ENCODE peak calls at places on chromosome 12, in four cellular contexts. One of them, this sample, is unnamed.
A peak's percentile ranks its signal among the peaks of the same experiment; 100 is the strongest.

GRCh38 chr12:3137268-3137761 is 60.1 kb downstream of the TSPAN9 start:
- DNase-seq in K562: no peak
- DNase-seq in suprapubic skin: no peak
- DNase-seq in lower lobe of right lung: no peak
- DNase-seq in this sample: no peak

GRCh38 chr12:32353540-32353939 is 45.8 kb upstream of the FGD4 start:
- DNase-seq in K562: no peak
- DNase-seq in suprapubic skin: no peak
- DNase-seq in lower lobe of right lung: no peak
- DNase-seq in this sample: no peak

GRCh38 chr12:20194171-20194570 is 174.2 kb upstream of the PDE3A start:
- DNase-seq in K562: no peak
- DNase-seq in suprapubic skin: no peak
- DNase-seq in lower lobe of right lung: no peak
- DNase-seq in this sample: no peak

GRCh38 chr12:4951601-4952000 is 41.9 kb downstream of the KCNA1 start:
- DNase-seq in K562: no peak
- DNase-seq in suprapubic skin: no peak
- DNase-seq in lower lobe of right lung: no peak
- DNase-seq in this sample: no peak

GRCh38 chr12:1629338-1630080 is 478 bp downstream of the WNT5B start:
- DNase-seq in K562: no peak
- DNase-seq in suprapubic skin: no peak
- DNase-seq in lower lobe of right lung: no peak
- DNase-seq in this sample: no peak

GRCh38 chr12:54368016-54368708 is 3.9 kb upstream of the GPR84 start:
- DNase-seq in K562: no peak
- DNase-seq in suprapubic skin: no peak
- DNase-seq in lower lobe of right lung: no peak
- DNase-seq in this sample: no peak

GRCh38 chr12:100398307-100398706 is 41.4 kb downstream of the SLC17A8 start:
- DNase-seq in K562: no peak
- DNase-seq in suprapubic skin: no peak
- DNase-seq in lower lobe of right lung: no peak
- DNase-seq in this sample: no peak

GRCh38 chr12:68240079-68240478 is 13.3 kb downstream of the IL22 start:
- DNase-seq in K562: no peak
- DNase-seq in suprapubic skin: no peak
- DNase-seq in lower lobe of right lung: no peak
- DNase-seq in this sample: no peak

GRCh38 chr12:96720363-96720705 is 186.7 kb upstream of the NEDD1 start:
- DNase-seq in K562: no peak
- DNase-seq in suprapubic skin: no peak
- DNase-seq in lower lobe of right lung: no peak
- DNase-seq in this sample: no peak

GRCh38 chr12:127078577-127079350 is 1188.2 kb upstream of the TMEM132C start:
- DNase-seq in K562: no peak
- DNase-seq in suprapubic skin: no peak
- DNase-seq in lower lobe of right lung: no peak
- DNase-seq in this sample: no peak

GRCh38 chr12:49959570-49960473 is 1.9 kb upstream of the AQP5 start:
- DNase-seq in K562: no peak
- DNase-seq in suprapubic skin: no peak
- DNase-seq in lower lobe of right lung: peak; percentile 84
- DNase-seq in this sample: no peak

GRCh38 chr12:39426636-39427245 is 16.2 kb downstream of the KIF21A start:
- DNase-seq in K562: no peak
- DNase-seq in suprapubic skin: no peak
- DNase-seq in lower lobe of right lung: no peak
- DNase-seq in this sample: no peak

GRCh38 chr12:34595749-34596733 is 573.7 kb downstream of the ALG10 start:
- DNase-seq in K562: peak; percentile 1
- DNase-seq in suprapubic skin: peak; percentile 41
- DNase-seq in lower lobe of right lung: peak; percentile 18
- DNase-seq in this sample: no peak

GRCh38 chr12:9707864-9708808 is 24.8 kb downstream of the CLECL1 start:
- DNase-seq in K562: peak; percentile 37
- DNase-seq in suprapubic skin: no peak
- DNase-seq in lower lobe of right lung: peak; percentile 59
- DNase-seq in this sample: no peak

GRCh38 chr12:96238336-96239031 is 44.3 kb downstream of the ELK3 start:
- DNase-seq in K562: no peak
- DNase-seq in suprapubic skin: peak; percentile 62
- DNase-seq in lower lobe of right lung: no peak
- DNase-seq in this sample: no peak

GRCh38 chr12:69872804-69873203 is 47.8 kb downstream of the MYRFL start:
- DNase-seq in K562: no peak
- DNase-seq in suprapubic skin: no peak
- DNase-seq in lower lobe of right lung: no peak
- DNase-seq in this sample: no peak

GRCh38 chr12:80860206-80860605 is 77.5 kb downstream of the LIN7A start:
- DNase-seq in K562: no peak
- DNase-seq in suprapubic skin: no peak
- DNase-seq in lower lobe of right lung: no peak
- DNase-seq in this sample: no peak

GRCh38 chr12:63916561-63917476 is 72.3 kb downstream of the SRGAP1 start:
- DNase-seq in K562: no peak
- DNase-seq in suprapubic skin: no peak
- DNase-seq in lower lobe of right lung: no peak
- DNase-seq in this sample: no peak

GRCh38 chr12:62720661-62721330 is 214.2 kb downstream of the PPM1H start:
- DNase-seq in K562: no peak
- DNase-seq in suprapubic skin: no peak
- DNase-seq in lower lobe of right lung: no peak
- DNase-seq in this sample: no peak

GRCh38 chr12:95721320-95721719 is 69.2 kb downstream of the NTN4 start:
- DNase-seq in K562: no peak
- DNase-seq in suprapubic skin: no peak
- DNase-seq in lower lobe of right lung: no peak
- DNase-seq in this sample: no peak

GRCh38 chr12:50740307-50740706 is 23.6 kb upstream of the ATF1 start:
- DNase-seq in K562: no peak
- DNase-seq in suprapubic skin: no peak
- DNase-seq in lower lobe of right lung: no peak
- DNase-seq in this sample: no peak

GRCh38 chr12:16531623-16532022 is 74.3 kb downstream of the LMO3 start:
- DNase-seq in K562: no peak
- DNase-seq in suprapubic skin: no peak
- DNase-seq in lower lobe of right lung: no peak
- DNase-seq in this sample: no peak

GRCh38 chr12:64184216-64184615 is 37.9 kb downstream of the KICS2 start:
- DNase-seq in K562: no peak
- DNase-seq in suprapubic skin: no peak
- DNase-seq in lower lobe of right lung: no peak
- DNase-seq in this sample: no peak

GRCh38 chr12:51721281-51721940 is 127.1 kb downstream of the FIGNL2 start:
- DNase-seq in K562: no peak
- DNase-seq in suprapubic skin: no peak
- DNase-seq in lower lobe of right lung: peak; percentile 50
- DNase-seq in this sample: no peak

GRCh38 chr12:64780531-64781373 is 21.5 kb upstream of the GNS start:
- DNase-seq in K562: peak; percentile 34
- DNase-seq in suprapubic skin: peak; percentile 67
- DNase-seq in lower lobe of right lung: peak; percentile 84
- DNase-seq in this sample: no peak

GRCh38 chr12:108193922-108194321 is 64.8 kb downstream of the WSCD2 start:
- DNase-seq in K562: peak; percentile 69
- DNase-seq in suprapubic skin: no peak
- DNase-seq in lower lobe of right lung: no peak
- DNase-seq in this sample: no peak

GRCh38 chr12:89521348-89522238 is 3.0 kb downstream of the GALNT4 start:
- DNase-seq in K562: no peak
- DNase-seq in suprapubic skin: no peak
- DNase-seq in lower lobe of right lung: no peak
- DNase-seq in this sample: no peak

GRCh38 chr12:59372971-59373370 is 222.9 kb upstream of the SLC16A7 start:
- DNase-seq in K562: no peak
- DNase-seq in suprapubic skin: no peak
- DNase-seq in lower lobe of right lung: no peak
- DNase-seq in this sample: no peak

GRCh38 chr12:51905507-51906438 is 1.5 kb upstream of the ACVRL1 start:
- DNase-seq in K562: peak; percentile 66
- DNase-seq in suprapubic skin: peak; percentile 94
- DNase-seq in lower lobe of right lung: peak; percentile 81
- DNase-seq in this sample: no peak

GRCh38 chr12:50265770-50266524 is 17.4 kb downstream of the LIMA1 start:
- DNase-seq in K562: no peak
- DNase-seq in suprapubic skin: no peak
- DNase-seq in lower lobe of right lung: no peak
- DNase-seq in this sample: no peak

GRCh38 chr12:70549340-70550179 is 87.7 kb downstream of the PTPRB start:
- DNase-seq in K562: no peak
- DNase-seq in suprapubic skin: no peak
- DNase-seq in lower lobe of right lung: no peak
- DNase-seq in this sample: no peak

GRCh38 chr12:70648191-70648590 is 11.0 kb upstream of the PTPRB start:
- DNase-seq in K562: no peak
- DNase-seq in suprapubic skin: no peak
- DNase-seq in lower lobe of right lung: no peak
- DNase-seq in this sample: no peak

GRCh38 chr12:45775964-45776363 is 46.5 kb downstream of the ARID2 start:
- DNase-seq in K562: no peak
- DNase-seq in suprapubic skin: no peak
- DNase-seq in lower lobe of right lung: no peak
- DNase-seq in this sample: no peak

GRCh38 chr12:9872743-9873142 is 3.6 kb upstream of the CLEC2B start:
- DNase-seq in K562: no peak
- DNase-seq in suprapubic skin: no peak
- DNase-seq in lower lobe of right lung: no peak
- DNase-seq in this sample: no peak

GRCh38 chr12:16103851-16104250 is 173.6 kb downstream of the SLC15A5 start:
- DNase-seq in K562: no peak
- DNase-seq in suprapubic skin: no peak
- DNase-seq in lower lobe of right lung: no peak
- DNase-seq in this sample: no peak

GRCh38 chr12:1217191-1217949 is 226.3 kb downstream of the ERC1 start:
- DNase-seq in K562: no peak
- DNase-seq in suprapubic skin: no peak
- DNase-seq in lower lobe of right lung: no peak
- DNase-seq in this sample: no peak

GRCh38 chr12:19654630-19655384 is 215.5 kb downstream of the AEBP2 start:
- DNase-seq in K562: no peak
- DNase-seq in suprapubic skin: no peak
- DNase-seq in lower lobe of right lung: no peak
- DNase-seq in this sample: no peak

GRCh38 chr12:69985656-69986055 is 160.6 kb downstream of the MYRFL start:
- DNase-seq in K562: peak; percentile 32
- DNase-seq in suprapubic skin: no peak
- DNase-seq in lower lobe of right lung: no peak
- DNase-seq in this sample: no peak

GRCh38 chr12:109777544-109777943 is 55.7 kb downstream of the TRPV4 start:
- DNase-seq in K562: peak; percentile 84
- DNase-seq in suprapubic skin: no peak
- DNase-seq in lower lobe of right lung: peak; percentile 30
- DNase-seq in this sample: no peak

GRCh38 chr12:120130011-120130410 is 13.5 kb upstream of the RAB35 start:
- DNase-seq in K562: no peak
- DNase-seq in suprapubic skin: no peak
- DNase-seq in lower lobe of right lung: no peak
- DNase-seq in this sample: no peak
- H3K36me3 ChIP-seq in K562: peaks cover 86% of the 10 kb centered on the region
- H3K36me3 ChIP-seq in suprapubic skin: peaks cover 89% of the 10 kb centered on the region
- H3K36me3 ChIP-seq in lower lobe of right lung: peaks cover 89% of the 10 kb centered on the region
- H3K36me3 ChIP-seq in this sample: peaks cover 95% of the 10 kb centered on the region

GRCh38 chr12:114396153-114396868 is 9.6 kb downstream of the TBX5 start:
- DNase-seq in K562: no peak
- DNase-seq in suprapubic skin: no peak
- DNase-seq in lower lobe of right lung: no peak
- DNase-seq in this sample: no peak
- H3K36me3 ChIP-seq in K562: no peaks in the 10 kb centered on the region
- H3K36me3 ChIP-seq in suprapubic skin: no peaks in the 10 kb centered on the region
- H3K36me3 ChIP-seq in lower lobe of right lung: peaks cover 5% of the 10 kb centered on the region
- H3K36me3 ChIP-seq in this sample: peaks cover 20% of the 10 kb centered on the region

GRCh38 chr12:6524648-6525047 is 9.7 kb upstream of the GAPDH start:
- DNase-seq in K562: no peak
- DNase-seq in suprapubic skin: no peak
- DNase-seq in lower lobe of right lung: no peak
- DNase-seq in this sample: no peak
- H3K36me3 ChIP-seq in K562: peaks cover 99% of the 10 kb centered on the region
- H3K36me3 ChIP-seq in suprapubic skin: peaks cover 98% of the 10 kb centered on the region
- H3K36me3 ChIP-seq in lower lobe of right lung: peaks cover 98% of the 10 kb centered on the region
- H3K36me3 ChIP-seq in this sample: peaks cover 97% of the 10 kb centered on the region

GRCh38 chr12:121442028-121442948 is 42.4 kb downstream of the RNF34 start:
- DNase-seq in K562: no peak
- DNase-seq in suprapubic skin: no peak
- DNase-seq in lower lobe of right lung: no peak
- DNase-seq in this sample: no peak

GRCh38 chr12:121443911-121444841 is 44.3 kb downstream of the RNF34 start:
- DNase-seq in K562: no peak
- DNase-seq in suprapubic skin: no peak
- DNase-seq in lower lobe of right lung: no peak
- DNase-seq in this sample: no peak

GRCh38 chr12:121446760-121447159 is 46.8 kb downstream of the RNF34 start:
- DNase-seq in K562: no peak
- DNase-seq in suprapubic skin: no peak
- DNase-seq in lower lobe of right lung: no peak
- DNase-seq in this sample: no peak

GRCh38 chr12:121443193-121443829 is 43.4 kb downstream of the RNF34 start:
- DNase-seq in K562: peak; percentile 78
- DNase-seq in suprapubic skin: peak; percentile 84
- DNase-seq in lower lobe of right lung: peak; percentile 84
- DNase-seq in this sample: no peak

DNA sequence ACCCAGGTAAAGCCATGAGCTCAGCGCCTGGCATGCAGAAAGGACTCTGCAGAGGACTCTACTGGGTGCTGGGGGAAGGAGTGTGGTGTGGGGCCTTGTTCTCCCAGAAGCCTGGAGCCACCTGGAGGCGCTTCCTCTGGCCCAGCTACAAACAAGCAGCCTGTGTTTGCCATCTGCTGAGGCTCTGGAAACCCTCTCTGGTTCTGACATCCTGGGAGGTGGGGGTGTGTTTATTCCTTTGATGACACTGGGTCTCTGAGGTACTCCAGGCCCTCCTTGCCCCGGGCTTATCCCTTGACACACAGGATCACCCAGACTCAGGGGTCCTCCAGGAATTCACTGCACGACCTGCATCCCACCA is 44.9 kb downstream of the RNF34 start:
- DNase-seq in K562: no peak
- DNase-seq in suprapubic skin: no peak
- DNase-seq in lower lobe of right lung: no peak
- DNase-seq in this sample: no peak
- H3K36me3 ChIP-seq in K562: peaks cover 76% of the 10 kb centered on the region
- H3K36me3 ChIP-seq in suprapubic skin: peaks cover 33% of the 10 kb centered on the region
- H3K36me3 ChIP-seq in lower lobe of right lung: peaks cover 70% of the 10 kb centered on the region
- H3K36me3 ChIP-seq in this sample: peaks cover 9% of the 10 kb centered on the region

DNA sequence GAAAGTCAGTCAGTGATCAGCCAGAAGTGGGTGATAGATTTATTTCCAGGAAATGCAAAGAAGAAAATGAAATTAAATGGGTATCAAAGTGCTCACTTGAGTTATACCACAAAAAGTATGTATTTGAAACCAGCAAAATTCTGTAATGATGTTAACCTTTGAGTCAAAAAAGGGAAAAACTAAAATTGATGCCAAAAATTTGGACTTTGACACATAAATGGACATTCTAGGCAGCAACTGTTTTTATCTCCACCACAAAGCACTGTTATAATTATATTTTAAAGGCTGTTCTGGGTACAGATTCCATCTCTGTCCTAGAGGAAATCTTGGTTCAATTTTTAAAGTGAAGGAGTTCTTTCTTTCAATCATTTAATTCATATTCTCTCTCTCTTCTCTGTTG is 31.7 kb upstream of the KCNJ8 start:
- DNase-seq in K562: no peak
- DNase-seq in suprapubic skin: no peak
- DNase-seq in lower lobe of right lung: no peak
- DNase-seq in this sample: no peak
- H3K36me3 ChIP-seq in K562: no peaks in the 10 kb centered on the region
- H3K36me3 ChIP-seq in suprapubic skin: no peaks in the 10 kb centered on the region
- H3K36me3 ChIP-seq in lower lobe of right lung: no peaks in the 10 kb centered on the region
- H3K36me3 ChIP-seq in this sample: peaks cover 38% of the 10 kb centered on the region

This sample was measured in esophagus muscularis mucosa.